ENCODE peak calls at places on chromosomes 7 and 10, in six cellular contexts. One of them, this sample, is unnamed.

GRCh38 chr10:124109261-124109660 is 15.9 kb upstream of the CHST15 start:
- ATAC-seq in K562: no peak
- ATAC-seq in HepG2: no peak
- ATAC-seq in A549: no peak
- ATAC-seq in upper lobe of left lung: no peak
- ATAC-seq in GM12878: no peak
- ATAC-seq in this sample: no peak

GRCh38 chr7:116232402-116232749 is 22.0 kb downstream of the TES start:
- ATAC-seq in K562: no peak
- ATAC-seq in HepG2: no peak
- ATAC-seq in A549: no peak
- ATAC-seq in upper lobe of left lung: no peak
- ATAC-seq in GM12878: no peak
- ATAC-seq in this sample: no peak

GRCh38 chr7:155425946-155426345 is 32.0 kb upstream of the EN2 start:
- ATAC-seq in K562: no peak
- ATAC-seq in HepG2: no peak
- ATAC-seq in A549: no peak
- ATAC-seq in upper lobe of left lung: no peak
- ATAC-seq in GM12878: no peak
- ATAC-seq in this sample: no peak

GRCh38 chr10:70498970-70499828 is 20.6 kb downstream of the PALD1 start:
- ATAC-seq in K562: no peak
- ATAC-seq in HepG2: peak
- ATAC-seq in A549: no peak
- ATAC-seq in upper lobe of left lung: no peak
- ATAC-seq in GM12878: no peak
- ATAC-seq in this sample: peak

GRCh38 chr7:119482209-119482608 is 790.8 kb upstream of the KCND2 start:
- ATAC-seq in K562: peak
- ATAC-seq in HepG2: peak
- ATAC-seq in A549: peak
- ATAC-seq in upper lobe of left lung: no peak
- ATAC-seq in GM12878: peak
- ATAC-seq in this sample: no peak

GRCh38 chr7:151745090-151745638 is 131.8 kb downstream of the PRKAG2 start:
- ATAC-seq in K562: peak
- ATAC-seq in HepG2: peak
- ATAC-seq in A549: peak
- ATAC-seq in upper lobe of left lung: peak
- ATAC-seq in GM12878: peak
- ATAC-seq in this sample: no peak

GRCh38 chr7:117012284-117013174 is 59.2 kb downstream of the ST7 start:
- ATAC-seq in K562: peak
- ATAC-seq in HepG2: peak
- ATAC-seq in A549: peak
- ATAC-seq in upper lobe of left lung: no peak
- ATAC-seq in GM12878: peak
- ATAC-seq in this sample: no peak

GRCh38 chr10:122541541-122542002 is 19.0 kb upstream of the DMBT1 start:
- ATAC-seq in K562: no peak
- ATAC-seq in HepG2: no peak
- ATAC-seq in A549: no peak
- ATAC-seq in upper lobe of left lung: no peak
- ATAC-seq in GM12878: no peak
- ATAC-seq in this sample: no peak

GRCh38 chr7:12028508-12028907 is 182.6 kb upstream of the TMEM106B start:
- ATAC-seq in K562: no peak
- ATAC-seq in HepG2: no peak
- ATAC-seq in A549: no peak
- ATAC-seq in upper lobe of left lung: no peak
- ATAC-seq in GM12878: no peak
- ATAC-seq in this sample: no peak

GRCh38 chr7:7934127-7934526 is 34.5 kb upstream of the GLCCI1 start:
- ATAC-seq in K562: peak
- ATAC-seq in HepG2: no peak
- ATAC-seq in A549: no peak
- ATAC-seq in upper lobe of left lung: no peak
- ATAC-seq in GM12878: no peak
- ATAC-seq in this sample: no peak

GRCh38 chr7:121992046-121992445 is 119.1 kb downstream of the PTPRZ1 start:
- ATAC-seq in K562: no peak
- ATAC-seq in HepG2: no peak
- ATAC-seq in A549: no peak
- ATAC-seq in upper lobe of left lung: no peak
- ATAC-seq in GM12878: no peak
- ATAC-seq in this sample: no peak

GRCh38 chr7:69162931-69163330 is 435.3 kb upstream of the AUTS2 start:
- ATAC-seq in K562: no peak
- ATAC-seq in HepG2: no peak
- ATAC-seq in A549: no peak
- ATAC-seq in upper lobe of left lung: no peak
- ATAC-seq in GM12878: no peak
- ATAC-seq in this sample: no peak

GRCh38 chr7:886626-887487 is 10.5 kb downstream of the GET4 start:
- ATAC-seq in K562: no peak
- ATAC-seq in HepG2: no peak
- ATAC-seq in A549: no peak
- ATAC-seq in upper lobe of left lung: no peak
- ATAC-seq in GM12878: no peak
- ATAC-seq in this sample: no peak

GRCh38 chr7:135768990-135769389 is 20.4 kb upstream of the FAM180A start:
- ATAC-seq in K562: no peak
- ATAC-seq in HepG2: no peak
- ATAC-seq in A549: no peak
- ATAC-seq in upper lobe of left lung: peak
- ATAC-seq in GM12878: no peak
- ATAC-seq in this sample: no peak

GRCh38 chr10:110006358-110007170 is 1.2 kb upstream of the ADD3 start:
- ATAC-seq in K562: no peak
- ATAC-seq in HepG2: peak
- ATAC-seq in A549: peak
- ATAC-seq in upper lobe of left lung: peak
- ATAC-seq in GM12878: no peak
- ATAC-seq in this sample: peak

GRCh38 chr7:118186491-118186890 is 2.5 kb downstream of the LSM8 start:
- ATAC-seq in K562: no peak
- ATAC-seq in HepG2: no peak
- ATAC-seq in A549: no peak
- ATAC-seq in upper lobe of left lung: no peak
- ATAC-seq in GM12878: no peak
- ATAC-seq in this sample: no peak

GRCh38 chr10:1057106-1057657 is 997 bp downstream of the WDR37 start:
- ATAC-seq in K562: peak
- ATAC-seq in HepG2: peak
- ATAC-seq in A549: peak
- ATAC-seq in upper lobe of left lung: peak
- ATAC-seq in GM12878: peak
- ATAC-seq in this sample: peak

GRCh38 chr7:44748948-44749731 is 493 bp downstream of the ZMIZ2 start:
- ATAC-seq in K562: no peak
- ATAC-seq in HepG2: peak
- ATAC-seq in A549: no peak
- ATAC-seq in upper lobe of left lung: no peak
- ATAC-seq in GM12878: peak
- ATAC-seq in this sample: no peak

GRCh38 chr10:4004990-4005389 is 220.0 kb upstream of the KLF6 start:
- ATAC-seq in K562: no peak
- ATAC-seq in HepG2: no peak
- ATAC-seq in A549: no peak
- ATAC-seq in upper lobe of left lung: no peak
- ATAC-seq in GM12878: no peak
- ATAC-seq in this sample: no peak

GRCh38 chr7:44959956-44960640 is 18.7 kb downstream of the MYO1G start:
- ATAC-seq in K562: no peak
- ATAC-seq in HepG2: no peak
- ATAC-seq in A549: no peak
- ATAC-seq in upper lobe of left lung: no peak
- ATAC-seq in GM12878: no peak
- ATAC-seq in this sample: no peak

GRCh38 chr7:141748401-141748800 is 10.2 kb downstream of the SSBP1 start:
- ATAC-seq in K562: no peak
- ATAC-seq in HepG2: no peak
- ATAC-seq in A549: no peak
- ATAC-seq in upper lobe of left lung: no peak
- ATAC-seq in GM12878: no peak
- ATAC-seq in this sample: no peak

GRCh38 chr10:60827791-60828488 is 49.7 kb downstream of the CDK1 start:
- ATAC-seq in K562: peak
- ATAC-seq in HepG2: no peak
- ATAC-seq in A549: no peak
- ATAC-seq in upper lobe of left lung: peak
- ATAC-seq in GM12878: no peak
- ATAC-seq in this sample: peak

GRCh38 chr10:22429981-22430421 is 84.7 kb downstream of the SPAG6 start:
- ATAC-seq in K562: peak
- ATAC-seq in HepG2: no peak
- ATAC-seq in A549: no peak
- ATAC-seq in upper lobe of left lung: no peak
- ATAC-seq in GM12878: peak
- ATAC-seq in this sample: no peak

GRCh38 chr10:110679633-110680472 is 35.7 kb downstream of the RBM20 start:
- ATAC-seq in K562: no peak
- ATAC-seq in HepG2: peak
- ATAC-seq in A549: no peak
- ATAC-seq in upper lobe of left lung: peak
- ATAC-seq in GM12878: peak
- ATAC-seq in this sample: no peak

GRCh38 chr7:101370836-101371235 is 8.2 kb downstream of the COL26A1 start:
- ATAC-seq in K562: no peak
- ATAC-seq in HepG2: no peak
- ATAC-seq in A549: no peak
- ATAC-seq in upper lobe of left lung: no peak
- ATAC-seq in GM12878: no peak
- ATAC-seq in this sample: no peak

GRCh38 chr7:73908123-73908611 is 47.2 kb downstream of the TMEM270 start:
- ATAC-seq in K562: no peak
- ATAC-seq in HepG2: no peak
- ATAC-seq in A549: no peak
- ATAC-seq in upper lobe of left lung: no peak
- ATAC-seq in GM12878: no peak
- ATAC-seq in this sample: no peak

GRCh38 chr10:16787361-16787791 is 29.8 kb downstream of the RSU1 start:
- ATAC-seq in K562: no peak
- ATAC-seq in HepG2: no peak
- ATAC-seq in A549: no peak
- ATAC-seq in upper lobe of left lung: no peak
- ATAC-seq in GM12878: peak
- ATAC-seq in this sample: no peak

GRCh38 chr10:69328346-69328687 is 50.0 kb downstream of the HK1 start:
- ATAC-seq in K562: peak
- ATAC-seq in HepG2: no peak
- ATAC-seq in A549: no peak
- ATAC-seq in upper lobe of left lung: no peak
- ATAC-seq in GM12878: peak
- ATAC-seq in this sample: no peak

GRCh38 chr7:151735186-151735853 is 141.6 kb downstream of the PRKAG2 start:
- ATAC-seq in K562: no peak
- ATAC-seq in HepG2: no peak
- ATAC-seq in A549: peak
- ATAC-seq in upper lobe of left lung: no peak
- ATAC-seq in GM12878: no peak
- ATAC-seq in this sample: no peak

GRCh38 chr10:58517481-58518355 is 5.0 kb downstream of the BICC1 start:
- ATAC-seq in K562: no peak
- ATAC-seq in HepG2: no peak
- ATAC-seq in A549: no peak
- ATAC-seq in upper lobe of left lung: no peak
- ATAC-seq in GM12878: no peak
- ATAC-seq in this sample: no peak

GRCh38 chr7:72087926-72088325 is 324.2 kb downstream of the CALN1 start:
- ATAC-seq in K562: no peak
- ATAC-seq in HepG2: no peak
- ATAC-seq in A549: no peak
- ATAC-seq in upper lobe of left lung: no peak
- ATAC-seq in GM12878: no peak
- ATAC-seq in this sample: no peak
- TF ChIP-seq EP300 in K562: no peak
- TF ChIP-seq EP300 in HepG2: no peak
- TF ChIP-seq EP300 in A549: no peak
- TF ChIP-seq EP300 in upper lobe of left lung: no peak
- TF ChIP-seq EP300 in GM12878: no peak
- TF ChIP-seq EP300 in this sample: no peak

DNA sequence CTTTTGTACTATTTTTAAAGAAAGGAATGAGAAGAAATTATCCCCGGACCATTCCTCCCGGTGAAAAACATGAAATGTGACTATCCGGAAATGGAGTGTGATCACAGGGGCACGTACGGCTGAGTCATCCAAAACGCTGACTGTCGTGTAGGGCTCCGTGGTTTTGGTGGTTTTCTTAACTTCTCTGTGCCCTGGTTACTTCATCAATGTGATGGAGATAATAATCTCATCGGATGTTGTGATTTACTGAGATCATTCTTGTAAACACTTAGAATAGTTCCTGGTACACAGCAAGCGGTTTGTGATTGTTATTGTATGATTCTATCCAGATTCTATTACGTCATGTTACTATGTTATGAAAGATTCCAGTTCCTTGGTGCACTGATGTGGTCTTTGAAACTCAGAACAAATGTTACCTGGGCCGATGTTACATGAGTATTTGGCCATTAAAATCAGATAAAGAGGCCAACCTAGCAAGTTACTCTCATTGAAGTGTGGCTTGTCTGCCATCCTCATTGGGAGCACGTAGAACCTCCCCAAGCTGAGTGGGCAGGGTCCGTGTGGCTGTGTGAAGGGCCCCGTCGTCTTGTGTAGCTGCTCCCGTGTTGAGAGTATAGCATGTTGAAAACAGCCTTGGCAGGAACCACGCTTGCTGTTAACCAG is 99.5 kb downstream of the CAMK1D start:
- ATAC-seq in K562: peak
- ATAC-seq in HepG2: no peak
- ATAC-seq in A549: peak
- ATAC-seq in upper lobe of left lung: peak
- ATAC-seq in GM12878: peak
- ATAC-seq in this sample: peak
- H3K4me3 ChIP-seq in K562: no peak
- H3K4me3 ChIP-seq in HepG2: no peak
- H3K4me3 ChIP-seq in A549: peak
- H3K4me3 ChIP-seq in upper lobe of left lung: no peak
- H3K4me3 ChIP-seq in GM12878: no peak
- H3K4me3 ChIP-seq in this sample: no peak

GRCh38 chr7:37920619-37921339 is at the start of gene EPDR1:
- ATAC-seq in K562: peak
- ATAC-seq in HepG2: peak
- ATAC-seq in A549: peak
- ATAC-seq in upper lobe of left lung: peak
- ATAC-seq in GM12878: peak
- ATAC-seq in this sample: peak
- TF ChIP-seq POLR2A in K562: no peak
- TF ChIP-seq POLR2A in HepG2: peak
- TF ChIP-seq POLR2A in A549: peak
- TF ChIP-seq POLR2A in upper lobe of left lung: peak
- TF ChIP-seq POLR2A in GM12878: peak
- TF ChIP-seq POLR2A in this sample: peak

DNA sequence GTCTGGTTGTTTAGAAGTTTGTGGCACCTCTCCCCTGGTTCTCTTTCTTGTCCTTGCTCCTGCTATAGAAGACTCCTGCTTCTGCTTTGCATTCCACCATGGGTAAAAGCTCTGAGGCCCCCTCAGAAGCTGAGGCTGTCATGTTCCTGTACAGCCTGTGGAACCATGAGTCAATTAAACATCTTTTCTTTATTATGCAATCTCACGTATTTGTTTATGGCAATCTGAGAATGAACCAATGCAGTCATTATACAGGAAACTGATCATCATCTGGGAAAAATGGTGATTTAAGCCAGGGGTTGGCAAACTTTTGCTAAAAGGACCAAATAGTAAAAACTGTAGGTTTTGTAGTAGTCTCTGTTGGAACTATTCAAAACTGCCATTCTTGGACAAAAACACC is 175.4 kb downstream of the CSTF2T start:
- ATAC-seq in K562: no peak
- ATAC-seq in HepG2: no peak
- ATAC-seq in A549: no peak
- ATAC-seq in upper lobe of left lung: no peak
- ATAC-seq in GM12878: no peak
- ATAC-seq in this sample: no peak
- TF ChIP-seq EP300 in K562: no peak
- TF ChIP-seq EP300 in HepG2: no peak
- TF ChIP-seq EP300 in A549: no peak
- TF ChIP-seq EP300 in upper lobe of left lung: no peak
- TF ChIP-seq EP300 in GM12878: no peak
- TF ChIP-seq EP300 in this sample: no peak